ENCODE peak calls at places on chromosomes 12 and 14, in five cellular contexts. L is T1000, U is T-helper 9 cell, C is HCEC 1CT, D is C1 segment of cervical spinal cord. O is an unnamed sample.

GRCh38 chr14:59188461-59189280 is at the start of gene DAAM1:
- DNase-seq in D (peak; percentile 95), U (peak; percentile 89), C (peak; percentile 99), L (peak; percentile 94), O (peak; percentile 96)

GRCh38 chr12:100375023-100375737 is 18.3 kb downstream of the SLC17A8 start:
- DNase-seq in L (no peak), C (peak; percentile 39), D (peak; percentile 41), U (no peak), O (no peak)

GRCh38 chr12:60872219-60872618 is 1276.4 kb downstream of the SLC16A7 start:
- DNase-seq in L (no peak), D (no peak), C (no peak), U (no peak), O (no peak)

GRCh38 chr14:103623883-103624482 is 5.0 kb upstream of the KLC1 start:
- DNase-seq in L (no peak), U (no peak), C (no peak), D (no peak), O (no peak)

GRCh38 chr12:18139989-18140596 is 50.1 kb upstream of the RERGL start:
- DNase-seq in D (no peak), C (peak; percentile 36), U (no peak), L (no peak), O (peak; percentile 41)

GRCh38 chr14:59294662-59294992 is 106.2 kb downstream of the DAAM1 start:
- DNase-seq in D (no peak), L (no peak), U (no peak), C (no peak), O (no peak)

GRCh38 chr12:50059440-50060119 is 2.2 kb downstream of the ASIC1 start:
- DNase-seq in U (no peak), C (peak; percentile 21), D (no peak), L (no peak), O (no peak)

GRCh38 chr12:22527999-22528398 is 16.3 kb downstream of the C2CD5 start:
- DNase-seq in U (no peak), D (no peak), C (peak; percentile 89), L (no peak), O (no peak)

GRCh38 chr14:28695109-28695508 is 71.5 kb upstream of the FOXG1 start:
- DNase-seq in L (no peak), C (no peak), D (no peak), U (no peak), O (no peak)

GRCh38 chr14:92105845-92106094 is 612 bp downstream of the ATXN3 start:
- DNase-seq in C (peak; percentile 67), L (no peak), U (peak; percentile 6), D (no peak), O (peak; percentile 63)

GRCh38 chr14:67622675-67623074 is 3.0 kb downstream of the ARG2 start:
- DNase-seq in C (peak; percentile 82), L (no peak), D (no peak), U (no peak), O (no peak)

GRCh38 chr12:125836647-125837046 is 771.4 kb downstream of the AACS start:
- DNase-seq in C (no peak), D (no peak), L (no peak), U (no peak), O (no peak)

O was measured in T47D.